ENCODE peak calls at places on chromosomes 16 and 17, in five cellular contexts. J is neural progenitor cell, U is PC-3, M is endodermal cell, L is SK-N-SH. O is an unnamed sample. For H3K4me1, the result is how much of the 10 kb centered on the place peaks cover.

GRCh38 chr16:58378401-58378800 is 13.9 kb upstream of the GINS3 start:
- DNase-seq in L (no peak), J (no peak), U (peak), M (no peak), O (no peak)

GRCh38 chr17:4966844-4967538 is 626 bp downstream of the SPAG7 start:
- DNase-seq in J (peak), L (peak), M (peak), U (peak), O (peak)

GRCh38 chr16:50743575-50744225 is 1.8 kb downstream of the CYLD start:
- DNase-seq in J (no peak), L (no peak), U (no peak), M (no peak), O (no peak)

GRCh38 chr16:2177101-2177500 is 19.3 kb downstream of the CASKIN1 start:
- DNase-seq in U (no peak), L (no peak), M (no peak), J (no peak), O (no peak)

GRCh38 chr16:67482260-67482924 is 955 bp downstream of the AGRP start:
- DNase-seq in L (no peak), J (no peak), M (no peak), U (no peak), O (no peak)

GRCh38 chr16:77657016-77657415 is 65.3 kb upstream of the NUDT7 start:
- DNase-seq in J (peak), M (peak), L (no peak), U (no peak), O (peak)

GRCh38 chr17:76268015-76268749 is 3.0 kb downstream of the UBALD2 start:
- DNase-seq in U (no peak), J (no peak), M (no peak), L (peak), O (peak)

GRCh38 chr16:3249020-3249419 is 7.4 kb downstream of the MEFV start:
- DNase-seq in L (no peak), U (no peak), J (no peak), M (no peak), O (no peak)

GRCh38 chr17:77394540-77395295 is 253.9 kb downstream of the SEC14L1 start:
- DNase-seq in L (no peak), U (peak), M (no peak), J (peak), O (no peak)

GRCh38 chr16:89320717-89321501 is 103.4 kb downstream of the ZNF778 start:
- DNase-seq in J (peak), U (peak), M (peak), L (no peak), O (peak)

GRCh38 chr16:57316390-57317017 is 32.0 kb upstream of the PLLP start:
- DNase-seq in M (no peak), J (no peak), U (peak), L (no peak), O (peak)

GRCh38 chr16:17384473-17384872 is 86.3 kb downstream of the XYLT1 start:
- DNase-seq in J (no peak), M (no peak), L (no peak), U (no peak), O (no peak)

GRCh38 chr16:17382949-17383348 is 87.8 kb downstream of the XYLT1 start:
- DNase-seq in L (no peak), J (no peak), U (no peak), M (peak), O (peak)

GRCh38 chr16:17380613-17381012 is 90.1 kb downstream of the XYLT1 start:
- DNase-seq in L (no peak), U (no peak), J (no peak), M (no peak), O (no peak)

GRCh38 chr16:17381784-17382183 is 89.0 kb downstream of the XYLT1 start:
- DNase-seq in L (no peak), M (no peak), U (no peak), J (no peak), O (no peak)

GRCh38 chr16:17382514-17382913 is 88.2 kb downstream of the XYLT1 start:
- DNase-seq in M (no peak), L (peak), J (no peak), U (no peak), O (peak)
- H3K4me1 ChIP-seq in M (under half), L (under half), J (half or more), U (under half), O (under half)

GRCh38 chr17:68599873-68600122 is 1.4 kb downstream of the FAM20A start:
- DNase-seq in M (no peak), J (no peak), L (no peak), U (no peak), O (no peak)
- H3K9ac ChIP-seq in M (peak), J (no peak), L (no peak), U (no peak), O (peak)

DNA sequence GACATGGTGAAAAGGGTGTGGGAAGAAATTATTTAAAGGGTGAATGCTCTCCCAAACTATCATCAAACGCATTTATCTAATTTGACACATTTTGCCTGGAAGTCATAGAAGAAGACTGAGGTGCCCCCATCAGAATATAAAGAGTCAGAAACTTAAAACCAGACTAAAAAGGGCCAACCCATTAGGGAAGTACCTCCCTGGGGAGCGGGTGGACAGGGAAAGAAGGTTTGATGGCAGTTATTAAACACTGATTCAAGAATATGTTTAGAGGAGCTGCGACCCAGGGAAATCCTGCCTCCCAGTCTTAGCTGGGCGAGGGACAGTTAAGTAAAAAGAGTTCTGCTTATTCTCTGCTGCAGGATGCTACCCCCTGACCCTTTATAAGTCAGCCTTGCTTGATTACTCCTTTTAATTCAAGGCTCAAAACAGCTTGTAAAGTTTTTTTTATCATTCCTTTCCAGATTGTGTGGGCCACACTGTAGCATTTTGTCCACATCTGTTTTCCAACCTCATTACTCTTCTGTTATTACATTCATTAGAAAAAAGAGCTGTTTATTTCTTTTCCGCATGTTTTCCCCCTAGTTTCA is 138.5 kb upstream of the TBX2 start:
- DNase-seq in L (no peak), U (no peak), M (no peak), J (no peak), O (no peak)
- H3K4me1 ChIP-seq in L (under half), U (under half), M (under half), J (under half), O (under half)

GRCh38 chr17:15298176-15298575 is 33.0 kb upstream of the PMP22 start:
- DNase-seq in M (no peak), U (peak), L (no peak), J (no peak), O (no peak)
- H3K9ac ChIP-seq in M (no peak), U (no peak), L (no peak), J (no peak), O (no peak)

DNA sequence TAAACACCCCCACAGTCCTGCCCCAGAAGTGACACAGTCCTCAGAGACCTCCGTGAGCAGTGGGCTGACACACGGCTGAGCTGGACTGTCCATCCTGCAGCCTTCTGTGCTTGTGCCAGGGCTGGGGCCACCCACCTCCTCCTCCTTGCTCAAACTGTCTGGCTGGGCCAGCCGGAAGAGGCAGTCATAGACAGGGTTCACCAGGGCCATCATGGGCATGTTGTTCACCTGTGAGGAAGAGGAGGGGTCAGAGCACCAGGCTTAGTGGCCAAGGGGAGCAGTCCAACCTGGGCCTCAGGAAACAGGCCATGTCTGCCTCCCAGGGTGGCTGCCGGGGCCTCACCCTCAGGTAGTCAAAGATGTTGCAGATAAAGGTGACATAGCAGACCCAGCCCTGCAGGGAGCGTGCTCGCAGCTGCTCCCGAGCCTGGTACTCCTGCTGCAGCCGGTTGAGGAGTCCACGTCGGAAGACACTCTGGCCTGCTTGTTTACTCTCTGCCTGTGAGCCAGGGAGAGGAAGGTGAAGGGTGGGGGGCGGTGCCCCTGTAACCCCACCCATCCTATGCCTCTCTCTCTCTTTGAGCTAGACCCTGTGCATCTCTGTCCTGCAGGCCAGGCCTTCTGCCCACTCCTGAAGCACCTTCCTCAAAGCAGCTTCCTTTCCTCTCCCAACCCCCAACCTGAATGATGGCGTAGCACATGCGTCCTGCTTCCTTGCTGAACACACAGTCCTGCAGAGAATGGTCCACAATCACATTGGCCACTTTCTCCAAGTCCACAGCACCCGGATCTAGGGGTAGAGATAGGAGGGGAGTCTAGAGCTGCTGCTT is 3.4 kb downstream of the MIF4GD start:
- DNase-seq in L (peak), J (peak), M (peak), U (peak), O (peak)
- H3K4me1 ChIP-seq in L (under half), J (under half), M (under half), U (under half), O (under half)

GRCh38 chr17:45261577-45262515 is at the start of gene SPATA32:
- DNase-seq in U (peak), M (peak), J (peak), L (peak), O (peak)
- H3K9ac ChIP-seq in U (peak), M (no peak), J (no peak), L (no peak), O (peak)

GRCh38 chr16:24822542-24822941 is 23.2 kb upstream of the SLC5A11 start:
- DNase-seq in L (no peak), U (no peak), J (no peak), M (no peak), O (no peak)
- H3K4me1 ChIP-seq in L (under half), U (under half), J (under half), M (under half), O (under half)

GRCh38 chr17:39165178-39165843 is 650 bp downstream of the ARL5C start:
- DNase-seq in L (no peak), M (peak), J (peak), U (no peak), O (no peak)
- H3K9ac ChIP-seq in L (peak), M (no peak), J (no peak), U (no peak), O (peak)

GRCh38 chr16:23502466-23502865 is 7.8 kb downstream of the GGA2 start:
- DNase-seq in M (no peak), U (no peak), J (no peak), L (no peak), O (no peak)
- H3K4me1 ChIP-seq in M (under half), U (under half), J (under half), L (under half), O (under half)